ENCODE peak calls at places on chromosomes 7 and 10, in eight cellular contexts. One of them, this sample, is unnamed.

GRCh38 chr10:24854256-24854655 is 98.2 kb downstream of the PRTFDC1 start:
- DNase-seq in H9: no peak
- DNase-seq in activated B cell treated with CpG ODN at 0.5 μM for 24 hours: no peak
- DNase-seq in HepG2: no peak
- DNase-seq in heart left ventricle: no peak
- DNase-seq in HFFc6: no peak
- DNase-seq in NB4: no peak
- DNase-seq in mucosa of descending colon: no peak
- DNase-seq in this sample: no peak

GRCh38 chr10:22568928-22569327 is 145.4 kb downstream of the PIP4K2A start:
- DNase-seq in HFFc6: no peak
- DNase-seq in activated B cell treated with CpG ODN at 0.5 μM for 24 hours: no peak
- DNase-seq in NB4: no peak
- DNase-seq in heart left ventricle: no peak
- DNase-seq in HepG2: no peak
- DNase-seq in mucosa of descending colon: no peak
- DNase-seq in H9: no peak
- DNase-seq in this sample: no peak

GRCh38 chr10:55820478-55820877 is 540.6 kb downstream of the ZWINT start:
- DNase-seq in heart left ventricle: no peak
- DNase-seq in H9: no peak
- DNase-seq in HFFc6: no peak
- DNase-seq in HepG2: no peak
- DNase-seq in mucosa of descending colon: no peak
- DNase-seq in activated B cell treated with CpG ODN at 0.5 μM for 24 hours: no peak
- DNase-seq in NB4: no peak
- DNase-seq in this sample: no peak

GRCh38 chr10:43250925-43251663 is 15.8 kb downstream of the RASGEF1A start:
- DNase-seq in mucosa of descending colon: peak
- DNase-seq in NB4: no peak
- DNase-seq in activated B cell treated with CpG ODN at 0.5 μM for 24 hours: peak
- DNase-seq in H9: peak
- DNase-seq in HepG2: no peak
- DNase-seq in HFFc6: no peak
- DNase-seq in heart left ventricle: peak
- DNase-seq in this sample: peak

GRCh38 chr7:117090820-117091219 is 137.5 kb downstream of the ST7 start:
- DNase-seq in mucosa of descending colon: no peak
- DNase-seq in HFFc6: no peak
- DNase-seq in activated B cell treated with CpG ODN at 0.5 μM for 24 hours: no peak
- DNase-seq in H9: no peak
- DNase-seq in NB4: no peak
- DNase-seq in HepG2: no peak
- DNase-seq in heart left ventricle: no peak
- DNase-seq in this sample: no peak

GRCh38 chr10:86670876-86671275 is 2.6 kb downstream of the LDB3 start:
- DNase-seq in activated B cell treated with CpG ODN at 0.5 μM for 24 hours: no peak
- DNase-seq in heart left ventricle: no peak
- DNase-seq in HFFc6: no peak
- DNase-seq in mucosa of descending colon: no peak
- DNase-seq in H9: no peak
- DNase-seq in NB4: no peak
- DNase-seq in HepG2: no peak
- DNase-seq in this sample: no peak

GRCh38 chr10:119272736-119273135 is 65.4 kb downstream of the GRK5 start:
- DNase-seq in mucosa of descending colon: no peak
- DNase-seq in HepG2: no peak
- DNase-seq in HFFc6: no peak
- DNase-seq in H9: no peak
- DNase-seq in NB4: no peak
- DNase-seq in heart left ventricle: no peak
- DNase-seq in activated B cell treated with CpG ODN at 0.5 μM for 24 hours: no peak
- DNase-seq in this sample: no peak

GRCh38 chr7:135262623-135263320 is 29.1 kb downstream of the STRA8 start:
- DNase-seq in H9: peak
- DNase-seq in HFFc6: no peak
- DNase-seq in NB4: no peak
- DNase-seq in activated B cell treated with CpG ODN at 0.5 μM for 24 hours: no peak
- DNase-seq in mucosa of descending colon: no peak
- DNase-seq in HepG2: no peak
- DNase-seq in heart left ventricle: no peak
- DNase-seq in this sample: no peak

GRCh38 chr7:7529328-7529727 is 6.3 kb downstream of the COL28A1 start:
- DNase-seq in activated B cell treated with CpG ODN at 0.5 μM for 24 hours: no peak
- DNase-seq in HepG2: no peak
- DNase-seq in H9: no peak
- DNase-seq in mucosa of descending colon: no peak
- DNase-seq in HFFc6: no peak
- DNase-seq in heart left ventricle: no peak
- DNase-seq in NB4: no peak
- DNase-seq in this sample: no peak

GRCh38 chr10:45594276-45595157 is 78.1 kb downstream of the ZFAND4 start:
- DNase-seq in mucosa of descending colon: peak
- DNase-seq in heart left ventricle: peak
- DNase-seq in activated B cell treated with CpG ODN at 0.5 μM for 24 hours: peak
- DNase-seq in HFFc6: peak
- DNase-seq in NB4: peak
- DNase-seq in H9: peak
- DNase-seq in HepG2: peak
- DNase-seq in this sample: peak
- TF ChIP-seq CTCF in mucosa of descending colon: no peak
- TF ChIP-seq CTCF in heart left ventricle: no peak
- TF ChIP-seq CTCF in activated B cell treated with CpG ODN at 0.5 μM for 24 hours: no peak
- TF ChIP-seq CTCF in HFFc6: peak
- TF ChIP-seq CTCF in NB4: no peak
- TF ChIP-seq CTCF in H9: peak
- TF ChIP-seq CTCF in HepG2: peak
- TF ChIP-seq CTCF in this sample: no peak

GRCh38 chr10:646118-646524 is 43.3 kb downstream of the DIP2C start:
- DNase-seq in H9: no peak
- DNase-seq in HFFc6: no peak
- DNase-seq in heart left ventricle: no peak
- DNase-seq in NB4: no peak
- DNase-seq in HepG2: no peak
- DNase-seq in activated B cell treated with CpG ODN at 0.5 μM for 24 hours: no peak
- DNase-seq in mucosa of descending colon: peak
- DNase-seq in this sample: no peak
- TF ChIP-seq CTCF in H9: no peak
- TF ChIP-seq CTCF in HFFc6: no peak
- TF ChIP-seq CTCF in heart left ventricle: no peak
- TF ChIP-seq CTCF in NB4: no peak
- TF ChIP-seq CTCF in HepG2: no peak
- TF ChIP-seq CTCF in activated B cell treated with CpG ODN at 0.5 μM for 24 hours: no peak
- TF ChIP-seq CTCF in mucosa of descending colon: no peak
- TF ChIP-seq CTCF in this sample: no peak

DNA sequence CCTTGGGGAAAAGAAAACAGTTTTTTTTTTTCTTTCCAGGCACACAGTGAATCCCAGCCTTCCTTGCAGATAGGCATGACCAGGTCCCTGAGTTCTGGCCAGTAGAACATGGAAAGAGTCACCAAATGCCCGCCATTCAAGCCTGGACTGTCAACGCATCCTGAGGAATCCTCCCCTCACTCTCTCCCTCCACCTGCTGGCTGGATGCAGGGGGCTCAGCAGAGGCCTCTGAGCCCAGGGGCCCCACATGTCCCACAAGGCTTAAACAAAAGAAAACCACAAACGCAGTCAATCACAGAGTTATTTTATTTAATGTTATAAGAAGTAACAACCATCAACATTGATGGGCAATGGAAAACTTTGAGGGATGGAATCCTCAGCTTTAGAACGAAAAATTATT is 93.1 kb downstream of the JCAD start:
- DNase-seq in heart left ventricle: no peak
- DNase-seq in HFFc6: no peak
- DNase-seq in H9: no peak
- DNase-seq in activated B cell treated with CpG ODN at 0.5 μM for 24 hours: no peak
- DNase-seq in NB4: no peak
- DNase-seq in HepG2: no peak
- DNase-seq in mucosa of descending colon: no peak
- DNase-seq in this sample: no peak
- TF ChIP-seq CTCF in heart left ventricle: no peak
- TF ChIP-seq CTCF in HFFc6: no peak
- TF ChIP-seq CTCF in H9: peak
- TF ChIP-seq CTCF in activated B cell treated with CpG ODN at 0.5 μM for 24 hours: no peak
- TF ChIP-seq CTCF in NB4: no peak
- TF ChIP-seq CTCF in HepG2: no peak
- TF ChIP-seq CTCF in mucosa of descending colon: no peak
- TF ChIP-seq CTCF in this sample: no peak

DNA sequence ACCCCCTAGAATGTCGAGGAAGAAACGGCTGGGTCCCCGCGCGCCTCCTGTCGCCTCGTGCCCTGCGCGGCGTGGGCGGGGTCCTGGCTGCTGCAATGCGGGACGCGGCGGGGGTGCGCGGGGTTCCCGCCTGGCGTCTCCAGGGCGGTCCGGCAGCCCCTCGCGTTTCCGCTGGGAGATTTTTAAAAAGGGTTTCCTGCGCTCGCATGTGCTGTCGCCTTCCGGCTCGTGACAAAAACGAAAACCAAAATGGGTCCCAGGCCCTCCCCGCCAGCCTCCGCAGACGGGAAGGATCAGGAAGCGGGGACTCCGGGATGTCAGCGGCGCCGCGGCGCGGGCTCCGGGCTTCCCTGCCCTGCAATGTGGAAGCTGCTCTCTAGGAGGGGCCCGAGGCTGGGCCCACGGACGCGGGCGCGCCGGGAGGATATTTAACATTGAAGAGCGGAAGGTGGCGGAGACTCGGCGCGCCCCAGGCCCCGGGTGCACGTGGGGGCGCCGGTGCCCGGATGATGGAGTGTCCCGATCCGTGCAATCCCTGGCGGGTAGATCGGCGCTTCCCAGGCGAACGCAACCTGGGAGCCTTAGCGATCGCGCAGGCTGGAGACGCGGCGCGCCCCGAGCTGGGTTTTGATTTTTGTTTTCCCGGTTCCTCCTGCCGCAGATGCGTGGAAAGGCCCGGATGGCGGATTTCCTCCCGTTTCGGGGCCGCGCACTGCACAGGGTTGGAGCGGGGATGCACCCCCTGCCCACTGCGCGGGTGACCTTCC is 1.0 kb downstream of the PFKP start:
- DNase-seq in NB4: peak
- DNase-seq in mucosa of descending colon: peak
- DNase-seq in activated B cell treated with CpG ODN at 0.5 μM for 24 hours: peak
- DNase-seq in HepG2: no peak
- DNase-seq in heart left ventricle: peak
- DNase-seq in HFFc6: peak
- DNase-seq in H9: no peak
- DNase-seq in this sample: no peak
- TF ChIP-seq CTCF in NB4: no peak
- TF ChIP-seq CTCF in mucosa of descending colon: no peak
- TF ChIP-seq CTCF in activated B cell treated with CpG ODN at 0.5 μM for 24 hours: no peak
- TF ChIP-seq CTCF in HepG2: no peak
- TF ChIP-seq CTCF in heart left ventricle: peak
- TF ChIP-seq CTCF in HFFc6: peak
- TF ChIP-seq CTCF in H9: no peak
- TF ChIP-seq CTCF in this sample: no peak

This sample was measured in D721Med.